ENCODE peak calls at places on chromosome 20, in eight cellular contexts. V, G, O, I, M, E, K and U are unnamed samples.

GRCh38 chr20:63943007-63943807 is 13.0 kb downstream of the UCKL1 start:
- DNase-seq in V (no peak), G (no peak), O (no peak), I (no peak), M (no peak), E (no peak), K (no peak), U (no peak)

GRCh38 chr20:63947638-63948456 is 8.4 kb downstream of the UCKL1 start:
- DNase-seq in V (no peak), G (no peak), O (no peak), I (no peak), M (no peak), E (no peak), K (no peak), U (no peak)

GRCh38 chr20:62762801-62763368 is 33.4 kb upstream of the MRGBP start:
- DNase-seq in V (no peak), G (no peak), O (no peak), I (no peak), M (peak; percentile 24), E (no peak), K (no peak), U (no peak)

GRCh38 chr20:6560978-6561377 is 206.5 kb upstream of the BMP2 start:
- DNase-seq in V (no peak), G (no peak), O (no peak), I (no peak), M (no peak), E (no peak), K (no peak), U (no peak)

GRCh38 chr20:38145094-38146075 is 19.7 kb downstream of the TGM2 start:
- DNase-seq in V (no peak), G (no peak), O (peak; percentile 46), I (no peak), M (peak; percentile 33), E (no peak), K (peak; percentile 71), U (no peak)

GRCh38 chr20:56808119-56808725 is 179.1 kb downstream of the TFAP2C start:
- DNase-seq in V (no peak), G (no peak), O (no peak), I (no peak), M (no peak), E (no peak), K (no peak), U (no peak)

GRCh38 chr20:64065973-64066341 is 3.0 kb downstream of the TCEA2 start:
- DNase-seq in V (peak; percentile 70), G (peak; percentile 86), O (peak; percentile 61), I (no peak), M (no peak), E (no peak), K (peak; percentile 76), U (no peak)

GRCh38 chr20:36093025-36093803 is 61.3 kb upstream of the EPB41L1 start:
- DNase-seq in V (no peak), G (no peak), O (peak; percentile 34), I (peak; percentile 27), M (peak; percentile 77), E (no peak), K (peak; percentile 18), U (no peak)

GRCh38 chr20:45059022-45059728 is 41.8 kb downstream of the KCNS1 start:
- DNase-seq in V (no peak), G (no peak), O (peak; percentile 34), I (no peak), M (no peak), E (peak; percentile 92), K (peak; percentile 65), U (no peak)

GRCh38 chr20:21796059-21796458 is 90.6 kb downstream of the PAX1 start:
- DNase-seq in V (peak; percentile 44), G (no peak), O (no peak), I (no peak), M (no peak), E (no peak), K (no peak), U (peak; percentile 8)

GRCh38 chr20:49432562-49432961 is 49.9 kb downstream of the KCNB1 start:
- DNase-seq in V (peak; percentile 57), G (no peak), O (no peak), I (no peak), M (no peak), E (no peak), K (no peak), U (no peak)

GRCh38 chr20:33187491-33187890 is 19.5 kb downstream of the BPIFA2 start:
- DNase-seq in V (no peak), G (no peak), O (no peak), I (no peak), M (no peak), E (no peak), K (no peak), U (no peak)

GRCh38 chr20:31694842-31695593 is 27.6 kb downstream of the BCL2L1 start:
- DNase-seq in V (no peak), G (no peak), O (no peak), I (no peak), M (no peak), E (no peak), K (no peak), U (no peak)

GRCh38 chr20:35602851-35603495 is 12.7 kb upstream of the SPAG4 start:
- DNase-seq in V (no peak), G (no peak), O (no peak), I (no peak), M (peak; percentile 30), E (no peak), K (no peak), U (no peak)

GRCh38 chr20:50721881-50722281 is 9.5 kb upstream of the PARD6B start:
- DNase-seq in V (no peak), G (no peak), O (peak; percentile 83), I (no peak), M (peak; percentile 69), E (no peak), K (no peak), U (no peak)

GRCh38 chr20:14925286-14925685 is 587.9 kb upstream of the FLRT3 start:
- DNase-seq in V (no peak), G (peak; percentile 12), O (peak; percentile 57), I (no peak), M (no peak), E (no peak), K (peak; percentile 29), U (no peak)

GRCh38 chr20:38350879-38351775 is 4.8 kb downstream of the LBP start:
- DNase-seq in V (no peak), G (no peak), O (peak; percentile 34), I (no peak), M (peak; percentile 80), E (no peak), K (no peak), U (no peak)

GRCh38 chr20:46588532-46589509 is 38.4 kb upstream of the OCSTAMP start:
- DNase-seq in V (no peak), G (no peak), O (no peak), I (no peak), M (no peak), E (no peak), K (no peak), U (no peak)

GRCh38 chr20:62740286-62741141 is 31.9 kb downstream of the NTSR1 start:
- DNase-seq in V (no peak), G (peak; percentile 79), O (peak; percentile 29), I (peak; percentile 56), M (peak; percentile 50), E (no peak), K (peak; percentile 82), U (no peak)